ENCODE peak calls at places on chromosomes 13 and 19, in ten cellular contexts. S is ascending aorta; L is aorta; C is activated CD8-positive, alpha-beta memory T cell treated with anti-CD3 and anti-CD28 coated beads for 1 hour; K is HCT116; H is naive thymus-derived CD4-positive, alpha-beta T cell; X is anterior cingulate cortex; Q is WTC11; V is astrocyte; B is B cell. Y is an unnamed sample.

GRCh38 chr19:6138066-6138465 is 2.6 kb downstream of the ACSBG2 start:
- DNase-seq in X (no peak), L (no peak), Q (no peak), V (no peak), C (no peak), B (no peak), K (no peak), S (no peak), H (no peak), Y (no peak)

GRCh38 chr19:34034318-34034846 is 137.9 kb upstream of the LSM14A start:
- DNase-seq in H (no peak), V (no peak), C (no peak), X (no peak), K (no peak), B (no peak), L (no peak), S (no peak), Q (no peak), Y (no peak)

GRCh38 chr13:33366469-33367062 is 81.0 kb upstream of the STARD13 start:
- DNase-seq in V (no peak), H (no peak), Q (no peak), L (no peak), B (no peak), K (no peak), C (no peak), S (no peak), X (no peak), Y (no peak)

GRCh38 chr19:8361921-8362793 is 1.8 kb upstream of the ANGPTL4 start:
- DNase-seq in K (peak), H (no peak), C (no peak), B (no peak), Q (no peak), X (peak), V (peak), S (peak), L (peak), Y (peak)

GRCh38 chr13:55613429-55614187 is 1527.1 kb upstream of the PRR20A start:
- DNase-seq in X (no peak), Q (no peak), H (no peak), K (no peak), S (no peak), C (no peak), V (no peak), L (no peak), B (no peak), Y (no peak)

GRCh38 chr13:31160857-31161582 is 684 bp downstream of the HSPH1 start:
- DNase-seq in X (peak), L (peak), K (no peak), S (peak), V (peak), C (no peak), H (peak), Q (peak), B (peak), Y (peak)

GRCh38 chr13:112975401-112975939 is 6.5 kb downstream of the MCF2L start:
- DNase-seq in C (no peak), V (no peak), L (no peak), H (no peak), X (no peak), K (no peak), B (no peak), S (no peak), Q (no peak), Y (no peak)

GRCh38 chr19:11023635-11024168 is 62.9 kb downstream of the SMARCA4 start:
- DNase-seq in B (no peak), S (no peak), H (no peak), X (no peak), V (no peak), Q (no peak), C (no peak), K (no peak), L (no peak), Y (no peak)

GRCh38 chr19:46474211-46474610 is 2.8 kb upstream of the PNMA8A start:
- DNase-seq in V (no peak), H (no peak), L (peak), K (no peak), C (no peak), Q (no peak), S (no peak), B (no peak), X (no peak), Y (no peak)

GRCh38 chr19:18869781-18870530 is 26.0 kb downstream of the CERS1 start:
- DNase-seq in H (no peak), Q (peak), S (no peak), C (no peak), B (no peak), X (no peak), V (no peak), K (no peak), L (peak), Y (no peak)

GRCh38 chr13:98447881-98448641 is 128.8 kb downstream of the STK24 start:
- DNase-seq in L (no peak), S (no peak), Q (peak), H (no peak), K (peak), C (no peak), X (peak), B (no peak), V (peak), Y (peak)

GRCh38 chr13:113724016-113724758 is 34.8 kb upstream of the TMEM255B start:
- DNase-seq in H (no peak), S (no peak), X (no peak), B (no peak), V (no peak), C (no peak), Q (no peak), K (no peak), L (peak), Y (no peak)

GRCh38 chr13:61778531-61778930 is 362.9 kb upstream of the PCDH20 start:
- DNase-seq in C (no peak), L (no peak), B (no peak), H (no peak), Q (no peak), X (no peak), V (no peak), K (no peak), S (no peak), Y (no peak)

GRCh38 chr13:96090240-96091101 is 564 bp downstream of the HS6ST3 start:
- DNase-seq in S (no peak), V (no peak), C (no peak), L (peak), B (peak), Q (peak), H (no peak), X (no peak), K (no peak), Y (no peak)

GRCh38 chr13:96179309-96179708 is 89.4 kb downstream of the HS6ST3 start:
- DNase-seq in B (no peak), H (no peak), K (no peak), X (no peak), Q (no peak), L (no peak), C (no peak), V (no peak), S (no peak), Y (no peak)

GRCh38 chr13:50365683-50366391 is 350.6 kb downstream of the KCNRG start:
- DNase-seq in V (no peak), B (no peak), C (no peak), X (no peak), S (no peak), K (no peak), Q (no peak), L (no peak), H (no peak), Y (no peak)

GRCh38 chr19:6047741-6048231 is 62.5 kb downstream of the RFX2 start:
- DNase-seq in H (no peak), V (no peak), B (no peak), K (peak), X (no peak), Q (peak), S (no peak), C (no peak), L (no peak), Y (no peak)

GRCh38 chr19:1076951-1077350 is 10.0 kb downstream of the ARHGAP45 start:
- DNase-seq in X (no peak), K (no peak), Q (no peak), B (peak), H (peak), L (peak), V (no peak), S (peak), C (peak), Y (peak)

GRCh38 chr19:5349041-5349440 is 8.4 kb upstream of the PTPRS start:
- DNase-seq in V (no peak), C (no peak), K (no peak), H (no peak), L (no peak), S (no peak), B (no peak), X (no peak), Q (peak), Y (no peak)

GRCh38 chr13:50809133-50810090 is 34.1 kb downstream of the DLEU7 start:
- DNase-seq in C (no peak), V (no peak), K (no peak), B (no peak), S (no peak), H (no peak), Q (no peak), L (no peak), X (no peak), Y (peak)